ENCODE peak calls at places on chromosome 3, in four cellular contexts. A, G, T and X are unnamed samples.
A peak's percentile ranks its signal among the peaks of the same experiment; 100 is the strongest.

GRCh38 chr3:138265745-138266144 is 63.9 kb downstream of the NME9 start:
- DNase-seq in A (no peak), G (no peak), T (no peak), X (no peak)

GRCh38 chr3:172102123-172102882 is 62.9 kb downstream of the FNDC3B start:
- DNase-seq in A (no peak), G (no peak), T (no peak), X (no peak)

GRCh38 chr3:179037361-179037760 is 34.2 kb downstream of the ZMAT3 start:
- DNase-seq in A (no peak), G (peak; percentile 2), T (peak; percentile 69), X (no peak)

GRCh38 chr3:190432216-190432615 is 17.5 kb downstream of the TMEM207 start:
- DNase-seq in A (no peak), G (no peak), T (no peak), X (no peak)

GRCh38 chr3:108407858-108408257 is 102.5 kb downstream of the MYH15 start:
- DNase-seq in A (no peak), G (no peak), T (no peak), X (no peak)

GRCh38 chr3:45123030-45123429 is 23.1 kb downstream of the CDCP1 start:
- DNase-seq in A (no peak), G (peak; percentile 69), T (no peak), X (no peak)

GRCh38 chr3:150740733-150741496 is 22.1 kb downstream of the SIAH2 start:
- DNase-seq in A (no peak), G (no peak), T (no peak), X (no peak)

GRCh38 chr3:183254816-183255730 is 2.0 kb downstream of the B3GNT5 start:
- DNase-seq in A (peak; percentile 16), G (no peak), T (no peak), X (no peak)

GRCh38 chr3:51391566-51392300 is 648 bp downstream of the RBM15B start:
- DNase-seq in A (no peak), G (no peak), T (peak; percentile 49), X (no peak)

GRCh38 chr3:105401691-105402149 is 35.0 kb downstream of the ALCAM start:
- DNase-seq in A (no peak), G (no peak), T (no peak), X (no peak)

GRCh38 chr3:12187448-12188327 is 29.0 kb upstream of the TIMP4 start:
- DNase-seq in A (no peak), G (no peak), T (no peak), X (no peak)

GRCh38 chr3:169863458-169863899 is 6.3 kb downstream of the LRRC31 start:
- DNase-seq in A (peak; percentile 26), G (peak; percentile 36), T (peak; percentile 79), X (no peak)

GRCh38 chr3:14525685-14526631 is 14.2 kb downstream of the GRIP2 start:
- DNase-seq in A (no peak), G (no peak), T (no peak), X (no peak)

GRCh38 chr3:9727743-9728142 is 3.8 kb upstream of the BRPF1 start:
- DNase-seq in A (no peak), G (no peak), T (no peak), X (no peak)

GRCh38 chr3:190721330-190721729 is 141.2 kb downstream of the GMNC start:
- DNase-seq in A (no peak), G (no peak), T (peak; percentile 17), X (no peak)

GRCh38 chr3:43106293-43106628 is 382 bp upstream of the POMGNT2 start:
- DNase-seq in A (no peak), G (no peak), T (no peak), X (no peak)

GRCh38 chr3:196979545-196979944 is 10.9 kb upstream of the PIGZ start:
- DNase-seq in A (no peak), G (no peak), T (no peak), X (no peak)

GRCh38 chr3:114319453-114319852 is 25.6 kb downstream of the TIGIT start:
- DNase-seq in A (peak; percentile 5), G (no peak), T (peak; percentile 63), X (no peak)

GRCh38 chr3:50339485-50340196 is 995 bp downstream of the RASSF1 start:
- DNase-seq in A (no peak), G (no peak), T (no peak), X (no peak)

GRCh38 chr3:172467170-172467824 is 19.0 kb upstream of the GHSR start:
- DNase-seq in A (no peak), G (peak; percentile 5), T (no peak), X (no peak)

GRCh38 chr3:144458283-144458682 is 486.7 kb downstream of the DIPK2A start:
- DNase-seq in A (no peak), G (no peak), T (no peak), X (no peak)

GRCh38 chr3:197792019-197792647 is 1.1 kb downstream of the LRCH3 start:
- DNase-seq in A (no peak), G (no peak), T (no peak), X (no peak)

GRCh38 chr3:12198301-12198700 is 39.6 kb upstream of the TIMP4 start:
- DNase-seq in A (no peak), G (no peak), T (no peak), X (no peak)

GRCh38 chr3:139935071-139935865 is at the start of gene CLSTN2:
- DNase-seq in A (peak; percentile 26), G (no peak), T (peak; percentile 85), X (peak; percentile 52)

GRCh38 chr3:24494616-24495333 is at the start of gene THRB:
- DNase-seq in A (no peak), G (peak; percentile 27), T (peak; percentile 80), X (peak; percentile 67)

GRCh38 chr3:154062513-154062912 is 58.7 kb upstream of the ARHGEF26 start:
- DNase-seq in A (no peak), G (no peak), T (no peak), X (no peak)